ENCODE peak calls at places on chromosomes 5 and 9, in four cellular contexts. O is body of pancreas, V is K562, E is lower lobe of right lung. U is an unnamed sample.
A peak's percentile ranks its signal among the peaks of the same experiment; 100 is the strongest.

GRCh38 chr5:56490971-56491468 is 257.9 kb upstream of the ANKRD55 start:
- DNase-seq in V (no peak), O (no peak), E (peak; percentile 63), U (no peak)

GRCh38 chr5:179819296-179820126 is 1.2 kb upstream of the SQSTM1 start:
- DNase-seq in O (peak; percentile 79), E (peak; percentile 83), V (peak; percentile 60), U (peak; percentile 91)

GRCh38 chr5:149141957-149142851 is 911 bp downstream of the ABLIM3 start:
- DNase-seq in O (peak; percentile 20), E (no peak), V (no peak), U (no peak)

GRCh38 chr9:128728298-128728697 is 4.4 kb upstream of the ZDHHC12 start:
- DNase-seq in O (no peak), V (no peak), E (no peak), U (no peak)

GRCh38 chr9:128731093-128731492 is 7.2 kb upstream of the ZDHHC12 start:
- DNase-seq in O (no peak), V (no peak), E (no peak), U (no peak)

GRCh38 chr9:6545017-6545691 is 100.4 kb downstream of the GLDC start:
- DNase-seq in E (no peak), O (no peak), V (no peak), U (no peak)

GRCh38 chr5:106894964-106895363 is 775.8 kb downstream of the EFNA5 start:
- DNase-seq in V (no peak), E (no peak), O (no peak), U (no peak)

GRCh38 chr9:97633859-97634485 is 351 bp downstream of the NCBP1 start:
- DNase-seq in V (no peak), O (no peak), E (no peak), U (no peak)

GRCh38 chr9:124526174-124526573 is 19.0 kb upstream of the NR5A1 start:
- DNase-seq in O (no peak), V (no peak), E (no peak), U (no peak)

GRCh38 chr9:124530216-124530615 is 23.0 kb upstream of the NR5A1 start:
- DNase-seq in E (no peak), O (no peak), V (no peak), U (no peak)

GRCh38 chr9:124532897-124533296 is 25.7 kb upstream of the NR5A1 start:
- DNase-seq in E (no peak), V (no peak), O (no peak), U (no peak)

GRCh38 chr9:124531115-124531514 is 23.9 kb upstream of the NR5A1 start:
- DNase-seq in O (no peak), V (no peak), E (no peak), U (no peak)

GRCh38 chr9:124527781-124528180 is 20.6 kb upstream of the NR5A1 start:
- DNase-seq in V (no peak), E (no peak), O (no peak), U (no peak)
- TF ChIP-seq CTCF in V (no peak), E (no peak), O (no peak), U (no peak)

GRCh38 chr5:23411200-23411599 is 96.2 kb upstream of the PRDM9 start:
- DNase-seq in E (no peak), O (no peak), V (no peak), U (no peak)
- H3K4me3 ChIP-seq in E (no peak overlapping the region), O (no peak overlapping the region), V (no peak overlapping the region), U (no peak overlapping the region)

DNA sequence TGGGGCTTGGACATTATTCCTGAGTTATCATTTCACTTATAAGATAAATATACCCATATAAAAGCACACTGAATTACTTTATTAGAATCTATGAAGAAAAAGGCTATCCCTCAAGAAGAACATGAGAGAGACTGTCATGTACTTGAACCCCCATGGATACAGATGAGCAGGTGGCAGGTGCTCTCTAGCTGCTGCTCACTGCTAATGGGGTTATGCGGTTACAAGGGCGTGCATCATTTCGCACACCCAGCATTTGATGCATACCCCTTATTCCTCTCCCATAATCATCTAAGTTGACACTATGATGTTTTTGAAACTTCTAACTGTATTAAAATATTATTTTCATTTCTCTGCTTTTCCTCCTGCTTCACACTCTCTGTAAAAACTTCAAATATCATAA is 16.4 kb downstream of the ITK start:
- DNase-seq in O (no peak), E (no peak), V (no peak), U (no peak)
- H3K4me1 ChIP-seq in O (no peaks in the 10 kb centered on the region), E (no peaks in the 10 kb centered on the region), V (no peaks in the 10 kb centered on the region), U (no peaks in the 10 kb centered on the region)

DNA sequence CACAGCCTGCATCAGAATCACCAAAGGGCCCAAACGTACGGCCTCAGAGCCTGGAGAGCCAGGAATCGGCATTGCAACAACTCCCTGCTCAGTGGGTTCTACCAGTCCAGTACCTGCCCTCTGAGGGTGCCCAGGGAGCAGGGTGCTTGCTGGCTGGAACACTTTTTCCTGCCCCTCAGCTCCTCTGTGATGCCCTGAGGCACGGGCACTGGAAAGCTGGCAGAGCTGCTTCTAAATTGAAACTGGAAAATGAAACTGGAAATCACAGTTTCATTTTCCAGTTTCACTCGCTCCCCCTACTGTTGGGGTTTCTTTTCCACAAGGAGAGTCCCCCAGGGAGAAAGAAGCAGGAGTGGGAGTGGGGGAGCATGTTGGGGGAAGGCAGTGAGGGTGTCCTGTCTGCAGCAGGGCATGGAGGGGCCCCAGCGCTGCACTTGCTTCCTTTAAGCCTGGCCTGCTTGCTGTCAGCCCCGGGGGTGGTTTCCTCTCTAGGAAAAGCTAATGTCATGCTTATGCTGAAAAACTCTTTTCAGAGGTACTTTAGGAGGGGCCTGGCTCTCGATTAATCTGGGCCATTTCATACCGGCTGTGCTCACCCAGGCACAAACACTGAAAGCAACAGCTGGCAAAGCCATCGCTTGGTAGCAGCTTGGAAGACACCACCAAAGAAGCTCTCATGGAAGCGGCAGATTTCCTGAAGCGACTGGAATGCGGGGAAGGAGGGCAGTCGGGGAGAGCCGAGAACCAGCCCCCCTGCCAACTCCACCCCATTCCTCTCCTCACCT is 26.2 kb downstream of the IRF1 start:
- DNase-seq in V (no peak), E (no peak), O (no peak), U (no peak)
- TF ChIP-seq CTCF in V (peak; percentile 36), E (peak; percentile 35), O (no peak), U (no peak)

DNA sequence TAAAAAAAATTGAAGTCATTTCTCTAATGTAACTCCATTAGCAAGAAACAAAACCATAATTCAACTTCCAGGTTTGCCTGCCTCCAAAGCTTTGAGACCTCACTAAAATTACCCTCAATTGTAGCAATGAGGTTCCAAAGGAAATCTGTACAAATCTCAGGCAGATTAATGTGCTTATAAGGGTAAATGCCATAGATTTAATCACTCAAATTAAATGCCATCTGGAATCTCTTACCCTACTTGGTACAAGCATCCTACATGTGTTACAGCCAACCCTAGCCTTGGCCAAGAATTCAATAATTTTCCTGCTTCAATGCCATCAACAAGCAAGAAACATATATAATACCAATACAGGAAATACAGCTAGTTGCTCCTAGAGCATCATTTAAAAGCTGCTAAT is 452.8 kb downstream of the RAB3C start:
- DNase-seq in O (no peak), E (no peak), V (no peak), U (no peak)
- H3K4me3 ChIP-seq in O (no peak overlapping the region), E (peak overlapping the region; percentile 67), V (no peak overlapping the region), U (peak overlapping the region; percentile 95)

GRCh38 chr9:133143639-133144141 is 20.0 kb downstream of the GBGT1 start:
- DNase-seq in V (no peak), O (no peak), E (no peak), U (no peak)
- H3K4me1 ChIP-seq in V (peaks cover 61% of the 10 kb centered on the region), O (peaks cover 73% of the 10 kb centered on the region), E (peaks cover 75% of the 10 kb centered on the region), U (peaks cover 45% of the 10 kb centered on the region)

DNA sequence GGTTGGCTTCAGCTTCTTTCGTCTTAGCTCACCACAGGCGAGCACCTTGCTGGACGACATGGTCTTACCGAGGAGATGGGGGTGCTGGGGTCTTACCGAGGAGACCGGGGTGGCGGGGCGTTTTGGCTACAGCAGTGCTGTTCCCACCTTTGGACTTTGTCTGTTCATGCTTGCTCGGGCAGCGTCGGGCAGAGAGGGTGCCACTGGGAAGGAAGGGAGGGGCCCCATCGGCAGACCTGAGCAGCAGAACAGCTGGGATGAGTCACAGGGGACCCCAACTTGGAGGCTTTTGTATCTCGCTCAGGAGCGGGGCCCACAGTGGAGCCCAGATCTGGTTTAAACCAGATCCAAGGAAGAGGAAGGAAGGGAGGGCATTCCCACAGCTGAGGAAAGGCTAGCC is 106.0 kb upstream of the CACNA1B start:
- DNase-seq in O (no peak), V (no peak), E (no peak), U (no peak)
- TF ChIP-seq CTCF in O (no peak), V (no peak), E (no peak), U (no peak)

DNA sequence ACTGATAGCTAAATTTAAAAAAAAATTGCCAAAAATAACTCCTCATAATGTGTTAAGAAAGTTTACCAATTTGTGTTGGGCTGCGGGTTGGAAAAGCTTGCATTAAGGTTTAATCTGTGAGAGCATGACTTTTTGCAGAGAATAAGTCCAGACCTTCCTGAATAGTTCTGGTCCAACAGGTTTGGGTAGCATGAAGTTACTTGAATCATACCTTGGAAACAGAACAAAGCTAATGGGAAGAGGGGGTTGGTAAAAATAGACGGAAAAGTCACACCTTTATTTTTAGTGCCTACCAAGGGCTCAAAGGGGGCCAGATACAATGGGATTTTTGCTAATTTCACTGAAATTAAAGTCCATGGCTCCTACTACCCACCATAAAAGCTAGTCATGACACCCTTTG is 17.1 kb upstream of the MATR3 start:
- DNase-seq in O (no peak), V (no peak), E (no peak), U (no peak)
- H3K4me3 ChIP-seq in O (no peak overlapping the region), V (peak overlapping the region; percentile 72), E (no peak overlapping the region), U (peak overlapping the region; percentile 42)

GRCh38 chr9:109922617-109923260 is 142.7 kb downstream of the PALM2AKAP2 start:
- DNase-seq in O (no peak), V (no peak), E (no peak), U (no peak)
- H3K4me1 ChIP-seq in O (no peaks in the 10 kb centered on the region), V (no peaks in the 10 kb centered on the region), E (peaks cover 20% of the 10 kb centered on the region), U (no peaks in the 10 kb centered on the region)

GRCh38 chr5:36788365-36788764 is 88.2 kb upstream of the NIPBL start:
- DNase-seq in O (no peak), V (no peak), E (no peak), U (no peak)

GRCh38 chr5:36787365-36787764 is 89.2 kb upstream of the NIPBL start:
- DNase-seq in V (no peak), O (no peak), E (no peak), U (no peak)

GRCh38 chr5:36790847-36791246 is 85.7 kb upstream of the NIPBL start:
- DNase-seq in O (no peak), E (no peak), V (no peak), U (no peak)

DNA sequence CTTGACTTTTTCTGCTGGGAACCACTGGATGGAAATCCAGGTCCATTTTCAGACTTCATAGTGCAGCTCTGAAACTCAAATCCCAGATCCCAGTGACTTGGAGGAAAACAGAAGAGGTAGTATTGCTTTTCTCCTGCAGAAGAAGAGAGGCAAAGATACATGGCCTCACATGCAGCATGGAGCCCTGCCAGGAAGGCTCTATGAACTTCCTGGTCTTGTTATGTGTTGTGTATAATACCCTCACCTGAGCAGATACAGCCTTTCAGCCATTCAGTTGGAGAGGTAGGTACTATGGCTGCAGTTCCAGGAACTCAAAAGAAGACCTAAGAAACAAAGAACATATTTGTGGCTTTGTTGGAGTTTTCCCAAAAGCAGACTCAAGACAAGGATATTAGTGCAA is 90.0 kb upstream of the NIPBL start:
- DNase-seq in V (no peak), O (no peak), E (no peak), U (no peak)
- TF ChIP-seq CTCF in V (no peak), O (no peak), E (no peak), U (no peak)